ENCODE peak calls at places on chromosomes 6 and 20, in four cellular contexts. P, E, U and B are unnamed samples.

GRCh38 chr20:13839421-13840092 is 54.7 kb downstream of the NDUFAF5 start:
- DNase-seq in P (no peak), E (peak; percentile 70), U (no peak), B (no peak)

GRCh38 chr6:146885708-146886457 is 287.1 kb downstream of the ADGB start:
- DNase-seq in P (no peak), E (no peak), U (no peak), B (no peak)

GRCh38 chr6:148431840-148432239 is 89.2 kb downstream of the SASH1 start:
- DNase-seq in P (no peak), E (no peak), U (no peak), B (no peak)

GRCh38 chr6:90982051-90982450 is 395.2 kb upstream of the MAP3K7 start:
- DNase-seq in P (no peak), E (no peak), U (no peak), B (no peak)

GRCh38 chr20:49136817-49137571 is 51.1 kb downstream of the STAU1 start:
- DNase-seq in P (no peak), E (no peak), U (no peak), B (no peak)

GRCh38 chr6:118320652-118321051 is 227.4 kb upstream of the PLN start:
- DNase-seq in P (no peak), E (no peak), U (no peak), B (no peak)

GRCh38 chr20:37524221-37524700 is 3.2 kb downstream of the NNAT start:
- DNase-seq in P (no peak), E (no peak), U (no peak), B (no peak)

GRCh38 chr6:104207635-104208034 is 652.1 kb downstream of the HACE1 start:
- DNase-seq in P (no peak), E (no peak), U (no peak), B (no peak)

DNA sequence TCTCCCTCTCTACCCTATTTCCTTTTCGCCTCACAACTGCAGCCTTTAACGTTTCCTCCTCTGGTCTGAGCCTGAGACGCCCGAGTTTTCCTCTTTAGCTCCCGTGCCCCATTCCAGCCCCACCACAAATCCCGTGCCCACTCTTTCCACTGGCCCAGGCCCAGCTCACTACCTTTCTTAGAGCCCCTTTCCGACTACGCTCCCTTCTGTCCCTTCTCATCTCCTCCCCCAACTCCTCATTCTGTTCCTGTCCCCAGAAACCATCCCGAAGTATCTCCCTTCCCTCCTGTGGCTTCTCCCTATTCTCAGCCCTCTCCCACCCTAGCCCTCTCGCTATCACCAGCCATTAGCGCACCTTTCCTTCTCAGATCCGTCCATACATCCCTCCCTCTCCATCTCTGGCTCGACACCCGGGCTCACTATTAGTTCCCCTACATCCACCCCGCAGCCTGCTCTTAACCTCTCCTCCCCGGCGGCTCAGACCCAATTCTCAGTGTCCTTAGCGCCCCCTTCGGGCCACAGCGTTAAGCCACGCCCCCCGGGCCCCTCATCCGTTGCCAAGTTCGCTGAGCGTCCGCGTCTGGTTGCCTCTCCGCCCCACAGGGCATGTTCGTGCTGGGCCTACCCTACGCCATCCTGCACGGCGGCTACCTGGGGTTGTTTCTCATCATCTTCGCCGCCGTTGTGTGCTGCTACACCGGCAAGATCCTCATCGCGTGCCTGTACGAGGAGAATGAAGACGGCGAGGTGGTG is 2.7 kb downstream of the SLC32A1 start:
- DNase-seq in P (no peak), E (no peak), U (peak; percentile 73), B (no peak)
- TF ChIP-seq EZH2 in P (no peak), E (peak; percentile 16), U (no peak), B (no peak)

GRCh38 chr6:79466222-79466834 is 70.9 kb downstream of the LCA5 start:
- DNase-seq in P (peak; percentile 10), E (peak; percentile 11), U (no peak), B (no peak)
- H3K36me3 ChIP-seq in P (no peaks in the 10 kb centered on the region), E (no peaks in the 10 kb centered on the region), U (no peaks in the 10 kb centered on the region), B (no peaks in the 10 kb centered on the region)

DNA sequence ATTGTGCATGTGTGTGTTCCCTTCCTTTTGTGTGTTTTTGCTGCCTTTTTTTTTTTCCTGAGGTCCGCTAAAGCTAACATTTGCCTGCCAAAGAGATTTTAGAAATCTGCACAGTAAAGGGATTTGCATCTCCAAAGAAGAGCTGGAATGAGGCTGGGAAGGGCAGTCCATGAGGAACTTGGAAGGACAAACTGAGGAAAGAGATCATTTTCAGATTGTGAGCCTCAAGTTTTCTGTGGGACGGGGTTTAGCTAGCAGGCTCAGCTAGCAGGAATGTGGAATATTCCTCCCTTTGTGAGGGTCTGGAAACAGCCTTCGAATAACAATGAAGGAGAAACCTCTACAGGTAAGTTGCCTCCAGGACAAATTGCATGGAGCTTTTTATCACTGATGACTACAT is 3.8 kb downstream of the INSM1 start:
- DNase-seq in P (no peak), E (no peak), U (no peak), B (no peak)
- TF ChIP-seq EZH2 in P (no peak), E (no peak), U (no peak), B (no peak)

GRCh38 chr6:79030511-79030910 is 47.5 kb downstream of the PHIP start:
- DNase-seq in P (no peak), E (peak; percentile 12), U (no peak), B (no peak)

GRCh38 chr6:79034865-79035264 is 43.2 kb downstream of the PHIP start:
- DNase-seq in P (no peak), E (peak; percentile 17), U (no peak), B (no peak)

GRCh38 chr6:79030023-79030422 is 48.0 kb downstream of the PHIP start:
- DNase-seq in P (no peak), E (no peak), U (no peak), B (no peak)

GRCh38 chr6:79031821-79032590 is 46.0 kb downstream of the PHIP start:
- DNase-seq in P (no peak), E (peak; percentile 87), U (no peak), B (no peak)

DNA sequence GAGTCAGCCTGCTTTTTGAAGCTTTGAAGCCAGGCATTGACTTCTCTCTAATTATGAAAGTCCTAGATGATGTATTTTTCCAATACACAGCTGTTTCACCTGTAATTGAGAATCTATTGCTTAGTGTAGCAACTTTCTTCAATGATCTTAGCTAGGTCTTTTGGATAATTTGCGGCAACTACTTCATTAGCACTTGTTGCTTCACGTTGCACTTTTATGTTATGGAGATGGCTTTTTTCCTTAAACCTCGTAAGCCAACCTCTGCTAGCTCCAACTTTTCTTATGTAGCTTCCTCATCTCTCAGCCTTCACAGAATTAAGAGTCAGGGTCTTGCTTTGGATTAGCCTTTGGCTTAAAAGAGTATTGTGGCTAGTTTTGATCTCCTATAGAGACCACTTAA is 44.8 kb downstream of the PHIP start:
- DNase-seq in P (no peak), E (no peak), U (no peak), B (no peak)
- H3K36me3 ChIP-seq in P (no peaks in the 10 kb centered on the region), E (no peaks in the 10 kb centered on the region), U (peaks cover 72% of the 10 kb centered on the region), B (peaks cover 4% of the 10 kb centered on the region)

GRCh38 chr20:7161690-7162089 is 394.2 kb downstream of the BMP2 start:
- DNase-seq in P (no peak), E (peak; percentile 5), U (no peak), B (no peak)
- TF ChIP-seq EZH2 in P (no peak), E (no peak), U (no peak), B (no peak)

GRCh38 chr6:69632932-69633331 is 163.9 kb downstream of the LMBRD1 start:
- DNase-seq in P (no peak), E (no peak), U (no peak), B (peak; percentile 12)

GRCh38 chr6:69624944-69625343 is 171.9 kb downstream of the LMBRD1 start:
- DNase-seq in P (no peak), E (no peak), U (no peak), B (no peak)

GRCh38 chr6:69631552-69632346 is 165.1 kb downstream of the LMBRD1 start:
- DNase-seq in P (no peak), E (peak; percentile 2), U (no peak), B (peak; percentile 67)

GRCh38 chr6:69627625-69628024 is 169.2 kb downstream of the LMBRD1 start:
- DNase-seq in P (no peak), E (no peak), U (no peak), B (no peak)

DNA sequence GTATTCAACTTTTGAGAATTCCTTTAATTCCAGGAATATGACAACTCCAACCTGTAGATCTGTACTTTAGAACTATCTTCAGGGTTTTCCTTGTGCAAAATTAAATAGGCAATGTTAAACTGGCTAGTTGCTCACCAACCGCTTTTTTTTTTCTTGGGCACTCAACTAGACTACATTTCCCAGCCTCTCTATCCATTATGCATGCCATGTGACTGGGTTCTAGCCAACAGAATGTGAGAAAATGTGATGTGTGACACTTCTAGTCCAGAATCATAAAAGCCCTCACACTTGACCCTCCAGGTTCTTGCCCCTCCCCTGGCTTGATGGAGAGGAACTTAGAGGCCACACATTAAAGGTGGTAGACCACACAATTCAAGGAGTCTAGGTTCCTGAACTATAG is 166.0 kb downstream of the LMBRD1 start:
- DNase-seq in P (no peak), E (no peak), U (no peak), B (no peak)
- H3K36me3 ChIP-seq in P (no peaks in the 10 kb centered on the region), E (no peaks in the 10 kb centered on the region), U (no peaks in the 10 kb centered on the region), B (no peaks in the 10 kb centered on the region)

GRCh38 chr20:38973546-38974120 is 11.5 kb downstream of the DHX35 start:
- DNase-seq in P (no peak), E (peak; percentile 65), U (no peak), B (no peak)

GRCh38 chr20:38970302-38970701 is 8.2 kb downstream of the DHX35 start:
- DNase-seq in P (no peak), E (peak; percentile 87), U (no peak), B (no peak)

GRCh38 chr20:38969708-38970107 is 7.6 kb downstream of the DHX35 start:
- DNase-seq in P (no peak), E (no peak), U (peak; percentile 29), B (no peak)

GRCh38 chr20:38975539-38976120 is 13.5 kb downstream of the DHX35 start:
- DNase-seq in P (no peak), E (peak; percentile 56), U (no peak), B (no peak)

DNA sequence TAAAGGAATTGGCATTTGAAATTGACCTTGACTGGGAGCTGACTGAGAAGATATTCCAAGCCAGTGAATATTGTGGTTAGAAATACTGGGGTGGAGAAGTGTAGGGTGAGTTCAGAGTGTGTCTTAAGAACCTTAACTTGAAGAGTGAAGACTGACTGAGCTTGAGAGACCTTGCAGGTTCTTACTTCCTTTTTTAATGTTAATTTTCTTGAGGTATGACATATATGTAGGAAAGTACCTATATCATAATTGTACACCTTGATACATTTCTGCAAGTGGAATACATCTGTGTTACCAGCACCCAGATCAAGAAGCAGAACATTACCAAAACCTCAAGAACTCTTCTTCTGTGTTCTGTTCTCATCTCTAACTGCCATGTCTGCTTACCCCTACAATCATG is 11.0 kb downstream of the DHX35 start:
- DNase-seq in P (no peak), E (no peak), U (no peak), B (no peak)
- TF ChIP-seq EZH2 in P (no peak), E (no peak), U (no peak), B (no peak)

GRCh38 chr6:85483861-85484260 is 34.0 kb downstream of the NT5E start:
- DNase-seq in P (no peak), E (no peak), U (no peak), B (no peak)
- H3K36me3 ChIP-seq in P (no peaks in the 10 kb centered on the region), E (peaks cover 18% of the 10 kb centered on the region), U (no peaks in the 10 kb centered on the region), B (no peaks in the 10 kb centered on the region)